ENCODE peak calls at places on chromosomes 13 and 19, in eight cellular contexts. W, X, L, H, F, S, A and O are unnamed samples.

GRCh38 chr19:10292789-10293636 is 3.3 kb downstream of the ICAM5 start:
- DNase-seq in S (no peak), A (no peak), X (no peak), L (no peak), W (no peak), F (no peak), H (no peak), O (no peak)

GRCh38 chr13:91132786-91133185 is 214.7 kb upstream of the MIR17HG start:
- DNase-seq in S (no peak), L (no peak), A (no peak), H (no peak), X (no peak), W (no peak), F (no peak), O (no peak)

GRCh38 chr19:9075064-9075964 is 11.5 kb upstream of the OR1M1 start:
- DNase-seq in W (peak), L (peak), H (no peak), F (no peak), X (peak), A (peak), S (peak), O (peak)

GRCh38 chr13:23992722-23993438 is 95.6 kb upstream of the C1QTNF9B start:
- DNase-seq in F (no peak), H (no peak), L (no peak), X (no peak), W (no peak), S (no peak), A (no peak), O (no peak)

GRCh38 chr13:104980571-104980970 is 1554.9 kb downstream of the EFNB2 start:
- DNase-seq in S (no peak), X (no peak), W (no peak), H (no peak), A (no peak), F (no peak), L (no peak), O (no peak)

GRCh38 chr13:51583875-51584730 is at the start of gene WDFY2:
- DNase-seq in S (peak), W (peak), H (peak), X (peak), A (peak), F (peak), L (peak), O (peak)

GRCh38 chr19:31470229-31470939 is 121.1 kb upstream of the TSHZ3 start:
- DNase-seq in F (no peak), W (no peak), A (no peak), L (no peak), S (no peak), H (no peak), X (no peak), O (no peak)

GRCh38 chr19:2977686-2978466 is 512 bp downstream of the TLE6 start:
- DNase-seq in A (peak), H (no peak), W (no peak), S (no peak), F (no peak), L (no peak), X (peak), O (no peak)

GRCh38 chr13:40563350-40564125 is 102.9 kb downstream of the FOXO1 start:
- DNase-seq in S (no peak), H (no peak), A (no peak), W (no peak), L (no peak), F (no peak), X (no peak), O (no peak)

GRCh38 chr19:30132312-30133075 is 190.5 kb downstream of the URI1 start:
- DNase-seq in L (no peak), F (no peak), S (no peak), W (no peak), X (no peak), A (no peak), H (no peak), O (no peak)

GRCh38 chr13:23851106-23851505 is 38.1 kb downstream of the MIPEP start:
- DNase-seq in H (no peak), S (no peak), A (no peak), X (no peak), L (no peak), W (no peak), F (no peak), O (no peak)

GRCh38 chr13:38350114-38350617 is 515 bp downstream of the UFM1 start:
- DNase-seq in F (no peak), A (peak), W (peak), H (peak), X (peak), L (peak), S (peak), O (peak)